ENCODE peak calls at places on chromosomes 1 and 21, in nine cellular contexts. One of them, this sample, is unnamed.

GRCh38 chr1:32470431-32470830 is 5.6 kb downstream of the ZBTB8B start:
- DNase-seq in astrocyte of the spinal cord: no peak
- DNase-seq in Caco-2: no peak
- DNase-seq in upper lobe of right lung: no peak
- DNase-seq in sigmoid colon: no peak
- DNase-seq in adipocyte: no peak
- DNase-seq in uterus: no peak
- DNase-seq in heart right ventricle: no peak
- DNase-seq in foreskin fibroblast: no peak
- DNase-seq in this sample: no peak

GRCh38 chr1:21294266-21295058 is 4.2 kb upstream of the ECE1 start:
- DNase-seq in sigmoid colon: no peak
- DNase-seq in Caco-2: no peak
- DNase-seq in heart right ventricle: no peak
- DNase-seq in foreskin fibroblast: no peak
- DNase-seq in uterus: no peak
- DNase-seq in adipocyte: no peak
- DNase-seq in upper lobe of right lung: no peak
- DNase-seq in astrocyte of the spinal cord: no peak
- DNase-seq in this sample: peak

GRCh38 chr1:111621050-111621449 is 1.5 kb downstream of the RAP1A start:
- DNase-seq in foreskin fibroblast: no peak
- DNase-seq in upper lobe of right lung: no peak
- DNase-seq in heart right ventricle: no peak
- DNase-seq in astrocyte of the spinal cord: no peak
- DNase-seq in uterus: no peak
- DNase-seq in sigmoid colon: no peak
- DNase-seq in Caco-2: no peak
- DNase-seq in adipocyte: peak
- DNase-seq in this sample: no peak

GRCh38 chr21:14880922-14881321 is 183.9 kb downstream of the NRIP1 start:
- DNase-seq in heart right ventricle: no peak
- DNase-seq in uterus: no peak
- DNase-seq in sigmoid colon: no peak
- DNase-seq in astrocyte of the spinal cord: peak
- DNase-seq in adipocyte: peak
- DNase-seq in Caco-2: no peak
- DNase-seq in upper lobe of right lung: no peak
- DNase-seq in foreskin fibroblast: no peak
- DNase-seq in this sample: no peak

GRCh38 chr1:25990702-25991395 is 7.0 kb downstream of the PAFAH2 start:
- DNase-seq in astrocyte of the spinal cord: no peak
- DNase-seq in upper lobe of right lung: no peak
- DNase-seq in foreskin fibroblast: no peak
- DNase-seq in heart right ventricle: no peak
- DNase-seq in sigmoid colon: no peak
- DNase-seq in uterus: no peak
- DNase-seq in adipocyte: no peak
- DNase-seq in Caco-2: no peak
- DNase-seq in this sample: no peak

GRCh38 chr1:245085508-245086095 is 69.2 kb upstream of the KIF26B start:
- DNase-seq in Caco-2: no peak
- DNase-seq in heart right ventricle: no peak
- DNase-seq in upper lobe of right lung: no peak
- DNase-seq in sigmoid colon: no peak
- DNase-seq in foreskin fibroblast: peak
- DNase-seq in astrocyte of the spinal cord: peak
- DNase-seq in adipocyte: peak
- DNase-seq in uterus: no peak
- DNase-seq in this sample: peak

GRCh38 chr1:115164484-115164883 is 75.2 kb upstream of the TSPAN2 start:
- DNase-seq in sigmoid colon: no peak
- DNase-seq in Caco-2: no peak
- DNase-seq in astrocyte of the spinal cord: no peak
- DNase-seq in heart right ventricle: no peak
- DNase-seq in upper lobe of right lung: no peak
- DNase-seq in foreskin fibroblast: no peak
- DNase-seq in adipocyte: no peak
- DNase-seq in uterus: no peak
- DNase-seq in this sample: no peak

GRCh38 chr1:27318596-27318995 is 3.4 kb upstream of the TMEM222 start:
- DNase-seq in heart right ventricle: no peak
- DNase-seq in upper lobe of right lung: no peak
- DNase-seq in adipocyte: peak
- DNase-seq in sigmoid colon: no peak
- DNase-seq in astrocyte of the spinal cord: no peak
- DNase-seq in Caco-2: peak
- DNase-seq in uterus: no peak
- DNase-seq in foreskin fibroblast: peak
- DNase-seq in this sample: no peak

GRCh38 chr1:14338509-14338908 is 260.0 kb upstream of the KAZN start:
- DNase-seq in foreskin fibroblast: no peak
- DNase-seq in Caco-2: no peak
- DNase-seq in uterus: no peak
- DNase-seq in astrocyte of the spinal cord: no peak
- DNase-seq in heart right ventricle: no peak
- DNase-seq in adipocyte: no peak
- DNase-seq in sigmoid colon: no peak
- DNase-seq in upper lobe of right lung: no peak
- DNase-seq in this sample: no peak

GRCh38 chr1:66695121-66695520 is 57.1 kb upstream of the DYNLT5 start:
- DNase-seq in heart right ventricle: no peak
- DNase-seq in astrocyte of the spinal cord: no peak
- DNase-seq in foreskin fibroblast: no peak
- DNase-seq in uterus: no peak
- DNase-seq in upper lobe of right lung: no peak
- DNase-seq in Caco-2: no peak
- DNase-seq in sigmoid colon: no peak
- DNase-seq in adipocyte: no peak
- DNase-seq in this sample: no peak

GRCh38 chr1:217642455-217642854 is 11.3 kb downstream of the SPATA17 start:
- DNase-seq in sigmoid colon: no peak
- DNase-seq in astrocyte of the spinal cord: no peak
- DNase-seq in foreskin fibroblast: no peak
- DNase-seq in heart right ventricle: no peak
- DNase-seq in adipocyte: no peak
- DNase-seq in Caco-2: no peak
- DNase-seq in uterus: no peak
- DNase-seq in upper lobe of right lung: no peak
- DNase-seq in this sample: no peak

GRCh38 chr21:24590261-24590660 is 1017.0 kb downstream of the MRPL39 start:
- DNase-seq in upper lobe of right lung: no peak
- DNase-seq in heart right ventricle: no peak
- DNase-seq in sigmoid colon: no peak
- DNase-seq in uterus: no peak
- DNase-seq in adipocyte: no peak
- DNase-seq in foreskin fibroblast: no peak
- DNase-seq in Caco-2: no peak
- DNase-seq in astrocyte of the spinal cord: no peak
- DNase-seq in this sample: no peak

DNA sequence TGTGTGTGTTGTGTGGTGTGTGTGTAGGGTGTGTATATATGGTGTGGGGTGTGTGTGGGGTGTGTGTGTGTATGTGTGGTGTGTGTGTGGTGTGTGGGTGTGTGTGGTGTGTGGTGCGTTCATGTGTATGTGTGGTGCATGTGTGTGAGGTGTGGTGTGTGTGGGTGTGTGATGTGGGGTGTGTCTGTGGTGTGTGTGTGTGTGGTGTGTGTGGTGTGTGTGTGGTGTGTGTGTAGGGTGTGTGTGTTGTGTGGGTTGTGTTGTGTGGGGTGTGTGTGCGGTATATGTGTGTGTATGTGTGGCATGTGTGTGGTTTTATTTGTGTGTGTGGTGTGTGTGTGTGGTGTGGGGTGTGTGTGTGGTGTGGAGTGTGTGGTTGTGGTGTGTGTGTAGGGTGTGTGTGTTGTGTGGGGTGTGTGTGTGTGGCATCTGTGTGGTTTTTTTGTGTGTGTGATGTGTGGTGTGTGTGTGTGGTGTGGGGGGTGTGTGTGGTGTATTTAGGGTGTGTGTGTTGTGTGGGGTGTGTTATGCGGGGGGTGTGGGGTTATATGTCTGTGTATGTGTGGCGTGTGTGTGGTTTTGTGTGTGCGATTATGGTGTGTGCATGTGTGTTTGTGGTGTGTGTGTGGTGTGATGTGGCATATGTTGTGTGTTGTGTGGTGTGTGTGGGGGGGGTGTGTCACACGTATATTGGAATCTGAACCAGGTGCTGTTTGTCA is 17.1 kb upstream of the ZBTB21 start:
- DNase-seq in Caco-2: no peak
- DNase-seq in astrocyte of the spinal cord: no peak
- DNase-seq in adipocyte: no peak
- DNase-seq in uterus: no peak
- DNase-seq in sigmoid colon: peak
- DNase-seq in foreskin fibroblast: no peak
- DNase-seq in upper lobe of right lung: no peak
- DNase-seq in heart right ventricle: no peak
- DNase-seq in this sample: no peak
- H3K4me3 ChIP-seq in Caco-2: no peak
- H3K4me3 ChIP-seq in astrocyte of the spinal cord: no peak
- H3K4me3 ChIP-seq in adipocyte: no peak
- H3K4me3 ChIP-seq in uterus: no peak
- H3K4me3 ChIP-seq in sigmoid colon: no peak
- H3K4me3 ChIP-seq in foreskin fibroblast: no peak
- H3K4me3 ChIP-seq in upper lobe of right lung: no peak
- H3K4me3 ChIP-seq in heart right ventricle: no peak
- H3K4me3 ChIP-seq in this sample: no peak

DNA sequence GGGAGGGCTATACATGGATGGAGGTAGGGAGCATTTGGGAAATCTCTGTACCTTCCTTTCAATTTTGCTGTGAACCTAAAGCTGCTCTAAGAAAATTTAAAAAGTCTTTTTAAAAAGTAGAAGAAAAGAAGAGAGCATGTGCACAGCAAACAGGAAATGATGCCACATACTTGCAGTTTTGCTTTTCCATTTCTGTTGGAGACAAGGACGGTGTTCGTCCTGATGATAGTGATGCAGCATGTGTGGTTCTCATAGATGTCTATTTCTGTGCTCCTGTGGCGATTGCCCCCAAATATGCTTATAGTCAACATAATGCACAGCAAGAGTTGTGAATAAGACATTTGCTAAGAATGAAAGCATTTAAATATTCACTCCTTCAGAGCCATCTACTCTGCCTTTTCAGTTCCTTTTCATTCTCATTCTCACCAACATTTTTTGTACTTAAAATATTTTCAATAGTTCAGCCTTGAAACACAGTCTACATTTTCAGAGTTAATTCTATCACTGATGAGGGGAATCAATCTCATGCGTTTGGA is 66.6 kb downstream of the LRRC8C start:
- DNase-seq in adipocyte: no peak
- DNase-seq in sigmoid colon: no peak
- DNase-seq in heart right ventricle: no peak
- DNase-seq in Caco-2: no peak
- DNase-seq in astrocyte of the spinal cord: no peak
- DNase-seq in foreskin fibroblast: no peak
- DNase-seq in upper lobe of right lung: no peak
- DNase-seq in uterus: no peak
- DNase-seq in this sample: no peak
- H3K4me3 ChIP-seq in adipocyte: no peak
- H3K4me3 ChIP-seq in sigmoid colon: no peak
- H3K4me3 ChIP-seq in heart right ventricle: no peak
- H3K4me3 ChIP-seq in Caco-2: no peak
- H3K4me3 ChIP-seq in astrocyte of the spinal cord: no peak
- H3K4me3 ChIP-seq in foreskin fibroblast: no peak
- H3K4me3 ChIP-seq in upper lobe of right lung: no peak
- H3K4me3 ChIP-seq in uterus: no peak
- H3K4me3 ChIP-seq in this sample: no peak

GRCh38 chr1:183533617-183534174 is 56.6 kb downstream of the NCF2 start:
- DNase-seq in adipocyte: no peak
- DNase-seq in Caco-2: no peak
- DNase-seq in astrocyte of the spinal cord: no peak
- DNase-seq in uterus: no peak
- DNase-seq in sigmoid colon: no peak
- DNase-seq in heart right ventricle: no peak
- DNase-seq in upper lobe of right lung: no peak
- DNase-seq in foreskin fibroblast: no peak
- DNase-seq in this sample: no peak

GRCh38 chr1:183528577-183528976 is 56.3 kb downstream of the SMG7 start:
- DNase-seq in upper lobe of right lung: no peak
- DNase-seq in Caco-2: no peak
- DNase-seq in uterus: no peak
- DNase-seq in sigmoid colon: no peak
- DNase-seq in astrocyte of the spinal cord: no peak
- DNase-seq in heart right ventricle: no peak
- DNase-seq in adipocyte: no peak
- DNase-seq in foreskin fibroblast: no peak
- DNase-seq in this sample: no peak
- H3K4me3 ChIP-seq in upper lobe of right lung: no peak
- H3K4me3 ChIP-seq in Caco-2: no peak
- H3K4me3 ChIP-seq in uterus: no peak
- H3K4me3 ChIP-seq in sigmoid colon: no peak
- H3K4me3 ChIP-seq in astrocyte of the spinal cord: no peak
- H3K4me3 ChIP-seq in heart right ventricle: no peak
- H3K4me3 ChIP-seq in adipocyte: no peak
- H3K4me3 ChIP-seq in foreskin fibroblast: no peak
- H3K4me3 ChIP-seq in this sample: no peak

GRCh38 chr1:42676534-42677087 is 5.6 kb upstream of the YBX1 start:
- DNase-seq in foreskin fibroblast: no peak
- DNase-seq in heart right ventricle: peak
- DNase-seq in adipocyte: no peak
- DNase-seq in sigmoid colon: no peak
- DNase-seq in upper lobe of right lung: no peak
- DNase-seq in Caco-2: no peak
- DNase-seq in uterus: no peak
- DNase-seq in astrocyte of the spinal cord: no peak
- DNase-seq in this sample: no peak

GRCh38 chr1:42674214-42674613 is 8.0 kb upstream of the YBX1 start:
- DNase-seq in uterus: no peak
- DNase-seq in sigmoid colon: no peak
- DNase-seq in upper lobe of right lung: no peak
- DNase-seq in foreskin fibroblast: peak
- DNase-seq in adipocyte: no peak
- DNase-seq in astrocyte of the spinal cord: no peak
- DNase-seq in heart right ventricle: no peak
- DNase-seq in Caco-2: no peak
- DNase-seq in this sample: no peak

GRCh38 chr1:42670425-42670824 is 11.8 kb upstream of the YBX1 start:
- DNase-seq in astrocyte of the spinal cord: no peak
- DNase-seq in sigmoid colon: no peak
- DNase-seq in foreskin fibroblast: no peak
- DNase-seq in uterus: no peak
- DNase-seq in adipocyte: no peak
- DNase-seq in heart right ventricle: no peak
- DNase-seq in Caco-2: no peak
- DNase-seq in upper lobe of right lung: no peak
- DNase-seq in this sample: no peak

GRCh38 chr1:42675467-42675866 is 6.8 kb upstream of the YBX1 start:
- DNase-seq in adipocyte: no peak
- DNase-seq in astrocyte of the spinal cord: no peak
- DNase-seq in foreskin fibroblast: no peak
- DNase-seq in uterus: no peak
- DNase-seq in upper lobe of right lung: no peak
- DNase-seq in Caco-2: no peak
- DNase-seq in heart right ventricle: no peak
- DNase-seq in sigmoid colon: no peak
- DNase-seq in this sample: no peak

DNA sequence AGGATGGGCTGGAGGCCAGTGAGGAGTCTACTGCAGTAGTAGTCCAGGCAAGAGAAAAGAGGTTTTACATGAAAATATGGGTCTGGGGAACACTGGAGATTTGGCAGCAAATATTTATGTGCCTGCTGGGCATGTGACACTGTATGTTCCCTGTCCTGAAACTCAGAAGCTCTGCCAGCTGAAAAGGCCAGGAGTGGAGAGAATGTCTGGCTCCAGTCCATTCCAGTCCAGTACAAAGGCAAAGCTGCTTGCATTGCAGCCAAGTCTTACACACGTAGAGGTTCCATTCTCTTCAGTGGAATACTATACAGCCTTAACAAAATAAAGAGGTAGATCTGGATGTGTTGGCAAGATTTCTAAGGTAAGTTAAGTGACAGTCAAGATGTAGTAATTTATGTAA is 7.5 kb upstream of the YBX1 start:
- DNase-seq in adipocyte: no peak
- DNase-seq in astrocyte of the spinal cord: no peak
- DNase-seq in sigmoid colon: no peak
- DNase-seq in foreskin fibroblast: no peak
- DNase-seq in heart right ventricle: no peak
- DNase-seq in upper lobe of right lung: no peak
- DNase-seq in Caco-2: no peak
- DNase-seq in uterus: no peak
- DNase-seq in this sample: no peak
- H3K4me3 ChIP-seq in adipocyte: no peak
- H3K4me3 ChIP-seq in astrocyte of the spinal cord: no peak
- H3K4me3 ChIP-seq in sigmoid colon: no peak
- H3K4me3 ChIP-seq in foreskin fibroblast: no peak
- H3K4me3 ChIP-seq in heart right ventricle: no peak
- H3K4me3 ChIP-seq in upper lobe of right lung: no peak
- H3K4me3 ChIP-seq in Caco-2: no peak
- H3K4me3 ChIP-seq in uterus: no peak
- H3K4me3 ChIP-seq in this sample: no peak

This sample was measured in PC-9.